ENCODE peak calls at places on chromosomes 12 and 14, in eight cellular contexts. P, A, M, U, V, L, I and B are unnamed samples.

GRCh38 chr12:28497889-28498411 is 307.7 kb downstream of the CCDC91 start:
- DNase-seq in P (no peak), M (no peak), I (no peak), A (no peak), U (no peak), V (peak; percentile 49), L (no peak), B (no peak)

GRCh38 chr14:91841065-91841464 is 26.3 kb downstream of the TC2N start:
- DNase-seq in M (no peak), I (no peak), V (peak; percentile 32), P (no peak), L (no peak), U (no peak), A (no peak), B (no peak)

GRCh38 chr14:100372357-100373048 is 49.4 kb downstream of the SLC25A47 start:
- DNase-seq in L (no peak), P (no peak), A (no peak), M (no peak), V (no peak), U (no peak), I (no peak), B (no peak)

GRCh38 chr12:13248956-13249355 is 52.4 kb downstream of the EMP1 start:
- DNase-seq in M (no peak), A (no peak), V (peak; percentile 30), P (no peak), U (no peak), I (no peak), L (no peak), B (no peak)

GRCh38 chr12:84661732-84662326 is 250.8 kb downstream of the SLC6A15 start:
- DNase-seq in A (peak; percentile 26), M (no peak), P (no peak), L (peak; percentile 21), V (peak; percentile 3), I (no peak), U (no peak), B (no peak)

GRCh38 chr12:30989754-30990153 is 63.2 kb downstream of the TSPAN11 start:
- DNase-seq in U (peak; percentile 13), I (no peak), M (no peak), L (no peak), P (peak; percentile 42), A (no peak), V (no peak), B (no peak)

GRCh38 chr14:70655110-70655826 is 13.6 kb downstream of the TTC9 start:
- DNase-seq in U (no peak), I (no peak), V (no peak), A (no peak), L (no peak), M (no peak), P (peak; percentile 54), B (no peak)

GRCh38 chr12:54601841-54602240 is 13.4 kb upstream of the PPP1R1A start:
- DNase-seq in A (no peak), I (no peak), L (peak; percentile 21), M (no peak), U (no peak), P (no peak), V (peak; percentile 41), B (no peak)

GRCh38 chr14:69694730-69695663 is 71.9 kb upstream of the SRSF5 start:
- DNase-seq in P (no peak), I (no peak), U (no peak), A (no peak), V (peak; percentile 77), L (no peak), M (no peak), B (no peak)

GRCh38 chr12:64582862-64583261 is 27.4 kb upstream of the RASSF3 start:
- DNase-seq in M (no peak), L (no peak), A (no peak), I (no peak), U (no peak), P (no peak), V (no peak), B (no peak)

GRCh38 chr14:55099741-55100140 is 29.3 kb upstream of the LGALS3 start:
- DNase-seq in U (no peak), V (peak; percentile 34), P (no peak), A (peak; percentile 95), M (no peak), I (no peak), L (no peak), B (no peak)